ENCODE peak calls at places on chromosomes 12 and 14, in six cellular contexts. Z is right atrium auricular region; J is CD4-positive, CD25-positive, alpha-beta regulatory T cell; H is IMR-90; E is spleen; D is transverse colon. W is an unnamed sample. For H3K9me3 and H3K4me1, the result is how much of the 10 kb centered on the place peaks cover.

GRCh38 chr12:89892426-89892825 is 183.8 kb upstream of the ATP2B1 start:
- DNase-seq in Z (no peak), E (no peak), H (no peak), J (no peak), D (no peak), W (no peak)

GRCh38 chr14:102692334-102692733 is 84.9 kb upstream of the TRAF3 start:
- DNase-seq in D (no peak), J (no peak), Z (no peak), E (no peak), H (no peak), W (no peak)

GRCh38 chr14:101520621-101521305 is 40.5 kb upstream of the DIO3 start:
- DNase-seq in J (no peak), H (no peak), E (no peak), D (no peak), Z (peak), W (no peak)

GRCh38 chr12:79420146-79420618 is 270.6 kb downstream of the PAWR start:
- DNase-seq in Z (no peak), J (no peak), E (no peak), D (no peak), H (peak), W (peak)

GRCh38 chr12:118513554-118513953 is 137.2 kb downstream of the SUDS3 start:
- DNase-seq in Z (no peak), D (no peak), E (no peak), H (no peak), J (no peak), W (no peak)

GRCh38 chr12:106790020-106790419 is 15.5 kb downstream of the RIC8B start:
- DNase-seq in Z (no peak), E (no peak), H (no peak), D (no peak), J (no peak), W (no peak)

GRCh38 chr14:69818760-69819191 is 21.7 kb upstream of the SLC10A1 start:
- DNase-seq in J (peak), E (no peak), D (peak), H (peak), Z (no peak), W (peak)

GRCh38 chr12:101086490-101086889 is 123.5 kb downstream of the SLC5A8 start:
- DNase-seq in J (no peak), H (peak), E (no peak), D (no peak), Z (no peak), W (no peak)

GRCh38 chr12:114895822-114896221 is 211.8 kb upstream of the TBX3 start:
- DNase-seq in D (no peak), J (no peak), Z (no peak), H (peak), E (no peak), W (no peak)

GRCh38 chr14:105042813-105043212 is 21.9 kb upstream of the CDCA4 start:
- DNase-seq in H (no peak), J (no peak), E (peak), D (no peak), Z (no peak), W (no peak)

GRCh38 chr14:76710093-76711010 is 50.9 kb upstream of the VASH1 start:
- DNase-seq in J (no peak), Z (no peak), H (peak), D (no peak), E (no peak), W (peak)

GRCh38 chr12:52496054-52496453 is 3.0 kb upstream of the KRT6A start:
- DNase-seq in E (no peak), Z (no peak), D (no peak), J (no peak), H (no peak), W (no peak)

GRCh38 chr12:100716949-100717732 is 77.4 kb upstream of the ANO4 start:
- DNase-seq in D (no peak), H (no peak), J (no peak), E (peak), Z (no peak), W (peak)

GRCh38 chr12:110579239-110579888 is 3.8 kb downstream of the PPTC7 start:
- DNase-seq in J (no peak), D (no peak), Z (no peak), E (no peak), H (no peak), W (no peak)

GRCh38 chr14:55245657-55246268 is 25.5 kb upstream of the FBXO34 start:
- DNase-seq in Z (no peak), H (peak), E (no peak), D (peak), J (peak), W (peak)

GRCh38 chr14:97485172-97485571 is 688.0 kb downstream of the VRK1 start:
- DNase-seq in J (no peak), E (no peak), Z (no peak), D (no peak), H (no peak), W (no peak)

GRCh38 chr12:47954467-47955045 is 8.8 kb upstream of the TMEM106C start:
- DNase-seq in D (peak), H (no peak), E (no peak), J (no peak), Z (no peak), W (no peak)

GRCh38 chr14:96847451-96847850 is 50.3 kb downstream of the VRK1 start:
- DNase-seq in Z (no peak), J (no peak), D (no peak), H (no peak), E (no peak), W (no peak)

GRCh38 chr14:103388664-103389063 is 3.4 kb downstream of the MARK3 start:
- DNase-seq in J (no peak), E (no peak), D (no peak), Z (no peak), H (no peak), W (no peak)

GRCh38 chr14:103361868-103362267 is 23.3 kb upstream of the MARK3 start:
- DNase-seq in H (peak), J (no peak), E (no peak), Z (no peak), D (no peak), W (no peak)

GRCh38 chr14:106694638-106695393 is 1168.4 kb downstream of the TMEM121 start:
- DNase-seq in Z (no peak), D (peak), E (peak), J (peak), H (no peak), W (peak)

GRCh38 chr14:38113546-38113945 is 94.2 kb upstream of the SSTR1 start:
- DNase-seq in H (no peak), D (no peak), Z (no peak), J (no peak), E (no peak), W (no peak)

GRCh38 chr12:6821271-6821673 is 349 bp upstream of the GPR162 start:
- DNase-seq in H (peak), Z (peak), D (peak), J (no peak), E (no peak), W (peak)

GRCh38 chr12:40819427-40820108 is 127.3 kb downstream of the CNTN1 start:
- DNase-seq in D (no peak), J (no peak), E (peak), H (no peak), Z (no peak), W (peak)

GRCh38 chr12:110563702-110564470 is 19.2 kb downstream of the PPTC7 start:
- DNase-seq in E (no peak), D (no peak), J (no peak), H (peak), Z (no peak), W (no peak)

GRCh38 chr12:106138646-106139421 is at the start of gene NUAK1:
- DNase-seq in E (no peak), J (no peak), Z (peak), D (peak), H (peak), W (peak)

GRCh38 chr12:93813181-93813580 is 136.0 kb downstream of the CRADD start:
- DNase-seq in D (no peak), J (no peak), E (no peak), Z (no peak), H (no peak), W (no peak)

GRCh38 chr12:73421832-73422231 is 1115.8 kb upstream of the ATXN7L3B start:
- DNase-seq in Z (no peak), E (no peak), D (no peak), H (no peak), J (no peak), W (no peak)

GRCh38 chr12:29882771-29883315 is 99.1 kb upstream of the TMTC1 start:
- DNase-seq in J (no peak), Z (no peak), H (no peak), E (no peak), D (no peak), W (peak)

GRCh38 chr12:1529862-1530591 is 64.4 kb downstream of the FBXL14 start:
- DNase-seq in J (no peak), D (peak), E (no peak), Z (no peak), H (no peak), W (peak)

GRCh38 chr12:65667932-65668331 is 156.4 kb upstream of the HMGA2 start:
- DNase-seq in J (no peak), Z (no peak), H (no peak), E (no peak), D (no peak), W (no peak)

GRCh38 chr12:67710582-67710981 is 62.0 kb downstream of the DYRK2 start:
- DNase-seq in Z (no peak), H (peak), J (no peak), D (peak), E (no peak), W (no peak)

GRCh38 chr14:70663707-70664179 is 22.0 kb downstream of the TTC9 start:
- DNase-seq in H (peak), J (no peak), E (no peak), Z (no peak), D (peak), W (no peak)

GRCh38 chr12:105967038-105967776 is 171.5 kb downstream of the NUAK1 start:
- DNase-seq in J (no peak), H (peak), E (no peak), Z (no peak), D (no peak), W (no peak)

GRCh38 chr12:124581299-124581698 is 13.9 kb upstream of the NCOR2 start:
- DNase-seq in D (no peak), H (no peak), Z (no peak), E (no peak), J (no peak), W (no peak)

GRCh38 chr14:105532735-105533141 is 6.4 kb downstream of the TMEM121 start:
- DNase-seq in H (no peak), D (no peak), J (no peak), Z (no peak), E (peak), W (peak)

GRCh38 chr12:130286041-130286440 is 51.6 kb upstream of the PIWIL1 start:
- DNase-seq in H (no peak), E (no peak), Z (no peak), D (no peak), J (no peak), W (peak)

GRCh38 chr12:130281157-130281799 is 56.4 kb upstream of the PIWIL1 start:
- DNase-seq in D (peak), H (no peak), J (peak), Z (no peak), E (no peak), W (peak)

DNA sequence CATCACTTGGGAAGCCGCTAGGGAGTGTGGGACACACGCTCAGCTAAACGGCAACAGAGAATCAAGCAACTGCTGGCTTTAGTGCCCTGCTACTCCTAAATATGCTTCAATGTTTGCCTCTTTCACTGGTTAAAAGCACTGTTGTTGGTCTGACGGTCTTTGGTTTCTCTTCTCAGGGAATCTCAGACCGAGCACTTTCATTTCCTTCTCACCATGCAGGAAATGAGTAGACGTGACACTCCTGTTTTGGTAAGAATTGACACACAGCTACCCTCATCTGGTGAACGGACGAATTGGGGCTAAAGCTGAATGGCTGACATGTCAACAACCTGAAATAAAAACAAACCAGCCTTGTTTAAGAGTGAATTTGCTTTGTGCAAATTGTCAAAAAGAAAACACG is 57.5 kb upstream of the PIWIL1 start:
- DNase-seq in J (no peak), H (no peak), E (no peak), Z (no peak), D (no peak), W (no peak)
- H3K4me3 ChIP-seq in J (no peak), H (no peak), E (no peak), Z (no peak), D (no peak), W (no peak)

GRCh38 chr12:88707800-88708199 is 127.5 kb upstream of the KITLG start:
- DNase-seq in Z (no peak), E (no peak), H (no peak), D (no peak), J (no peak), W (no peak)
- H3K9me3 ChIP-seq in Z (under half), E (under half), H (under half), D (under half), J (under half), W (under half)

GRCh38 chr14:50260072-50260471 is 28.7 kb upstream of the SOS2 start:
- DNase-seq in J (no peak), H (no peak), Z (no peak), D (no peak), E (no peak), W (no peak)

GRCh38 chr14:50262865-50263264 is 31.5 kb upstream of the SOS2 start:
- DNase-seq in E (no peak), J (no peak), Z (no peak), D (no peak), H (no peak), W (no peak)

GRCh38 chr14:50254248-50254647 is 22.9 kb upstream of the SOS2 start:
- DNase-seq in J (no peak), D (no peak), E (no peak), Z (no peak), H (no peak), W (no peak)

GRCh38 chr14:50260511-50260910 is 29.1 kb upstream of the SOS2 start:
- DNase-seq in H (peak), J (no peak), E (no peak), Z (no peak), D (no peak), W (peak)

DNA sequence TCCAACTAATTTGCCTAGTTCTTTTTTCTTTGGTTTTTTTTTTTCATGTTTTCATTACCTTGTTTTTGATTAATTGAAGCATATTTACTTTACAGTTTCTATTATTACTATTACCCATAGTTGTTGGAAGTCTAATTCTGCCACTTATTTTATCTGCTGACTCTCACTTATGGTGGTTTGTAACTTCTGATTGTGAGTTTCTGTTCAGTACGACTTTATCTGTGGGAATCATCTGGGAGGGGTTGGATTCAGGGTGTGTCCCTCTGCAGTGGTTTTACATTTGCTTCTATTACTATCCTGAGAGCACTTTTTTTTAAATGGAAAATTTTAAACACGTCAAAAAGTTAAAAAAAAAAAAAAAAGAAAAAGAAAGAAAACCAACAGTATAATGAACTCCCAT is 26.4 kb upstream of the SOS2 start:
- DNase-seq in Z (no peak), E (no peak), D (no peak), H (no peak), J (no peak), W (no peak)
- H3K4me1 ChIP-seq in Z (under half), E (under half), D (under half), H (under half), J (under half), W (under half)

DNA sequence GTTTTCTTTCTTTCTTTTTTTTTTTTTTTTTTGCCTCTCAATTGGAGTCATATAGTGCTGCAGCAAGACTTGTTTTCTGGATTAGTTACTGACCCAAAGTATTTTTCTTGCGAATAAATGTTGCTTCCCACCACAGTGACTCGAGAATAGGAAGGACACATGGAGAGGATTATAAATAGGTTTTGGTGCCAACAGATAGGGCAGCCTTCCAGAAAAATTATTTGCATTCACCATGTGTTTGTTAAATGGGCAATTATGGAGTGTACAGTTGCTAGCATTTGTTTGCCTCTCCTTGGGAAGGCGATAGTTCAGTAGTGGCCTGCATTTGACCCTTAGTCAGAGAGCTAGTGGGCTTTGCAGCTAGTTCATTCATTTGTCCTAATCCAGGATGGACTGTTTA is 67.3 kb downstream of the CHST11 start:
- DNase-seq in D (no peak), J (no peak), H (no peak), Z (no peak), E (no peak), W (no peak)
- H3K4me3 ChIP-seq in D (no peak), J (peak), H (no peak), Z (no peak), E (no peak), W (no peak)

DNA sequence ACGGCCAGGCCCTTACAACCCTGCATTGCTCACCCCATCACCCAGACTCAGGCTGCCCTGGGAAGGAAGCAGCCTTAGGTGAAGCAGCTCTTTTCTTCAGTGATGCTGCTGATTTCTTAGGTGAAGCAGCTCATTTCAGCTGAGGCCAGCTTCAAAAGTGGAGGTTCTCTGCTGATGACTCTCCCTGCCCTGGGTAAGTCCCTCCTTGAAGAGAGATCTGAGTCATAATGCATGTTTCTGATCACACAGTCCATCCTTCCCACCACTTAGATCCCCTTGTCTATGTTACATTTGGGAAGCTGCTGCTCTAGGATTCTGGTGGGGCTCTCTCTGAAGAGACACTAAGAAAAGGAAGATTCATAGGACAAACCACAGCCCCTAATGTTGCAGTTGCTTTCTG is 17.2 kb upstream of the ZNF140 start:
- DNase-seq in D (no peak), J (no peak), Z (no peak), E (no peak), H (no peak), W (no peak)
- H3K9me3 ChIP-seq in D (half or more), J (half or more), Z (half or more), E (half or more), H (half or more), W (under half)

GRCh38 chr12:9710584-9711375 is 22.1 kb downstream of the CLECL1 start:
- DNase-seq in E (no peak), D (no peak), H (no peak), J (no peak), Z (no peak), W (no peak)

GRCh38 chr12:9708853-9709252 is 24.0 kb downstream of the CLECL1 start:
- DNase-seq in Z (no peak), E (no peak), H (no peak), D (no peak), J (no peak), W (no peak)

GRCh38 chr12:9707864-9708808 is 24.8 kb downstream of the CLECL1 start:
- DNase-seq in J (peak), Z (no peak), E (peak), H (peak), D (peak), W (peak)

GRCh38 chr12:9706081-9706685 is 26.7 kb downstream of the CLECL1 start:
- DNase-seq in Z (no peak), D (no peak), H (peak), J (no peak), E (no peak), W (no peak)

DNA sequence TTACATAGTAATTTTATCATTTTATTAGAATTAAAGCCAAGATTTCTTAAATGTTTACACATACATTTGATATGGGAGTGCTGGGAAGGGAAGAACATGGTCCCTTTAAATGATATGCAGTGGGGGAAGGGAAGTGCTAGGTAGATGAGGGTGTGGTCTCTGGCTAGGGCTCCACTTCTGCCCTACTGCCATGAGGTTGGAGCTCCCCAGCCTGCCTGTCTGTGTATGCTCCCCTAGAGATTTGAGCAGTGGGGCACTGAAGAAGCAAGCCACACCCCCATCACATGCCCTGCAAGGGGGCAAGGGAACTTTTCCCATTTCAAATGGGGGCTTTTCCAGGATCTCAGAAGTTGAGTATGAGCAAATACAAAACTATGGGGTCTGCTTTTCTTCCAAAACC is 25.5 kb downstream of the CLECL1 start:
- DNase-seq in H (no peak), Z (no peak), J (no peak), D (no peak), E (no peak), W (no peak)
- H3K4me1 ChIP-seq in H (under half), Z (under half), J (under half), D (under half), E (under half), W (under half)